ENCODE peak calls at places on chromosomes 5 and 9, in ten cellular contexts. U, N, B, I, J, X, D, R, C and Z are unnamed samples.
A peak's percentile ranks its signal among the peaks of the same experiment; 100 is the strongest.

GRCh38 chr9:92680166-92681119 is 10.5 kb upstream of the IPPK start:
- DNase-seq in I (no peak), D (no peak), U (no peak), J (peak; percentile 22), C (no peak), N (no peak), R (no peak), X (no peak), B (no peak), Z (no peak)

GRCh38 chr5:126896170-126896717 is 119.3 kb downstream of the LMNB1 start:
- DNase-seq in B (no peak), R (no peak), I (no peak), X (no peak), C (no peak), U (no peak), J (no peak), D (no peak), N (no peak), Z (no peak)

GRCh38 chr5:69238760-69239251 is 4.1 kb downstream of the CDK7 start:
- DNase-seq in J (peak; percentile 75), B (peak; percentile 69), C (no peak), N (no peak), X (no peak), I (no peak), D (no peak), U (no peak), R (no peak), Z (no peak)

GRCh38 chr9:14616188-14616982 is 76.8 kb downstream of the ZDHHC21 start:
- DNase-seq in D (no peak), X (no peak), C (no peak), N (no peak), U (no peak), R (no peak), J (peak; percentile 75), I (no peak), B (peak; percentile 39), Z (no peak)

GRCh38 chr5:176814836-176815438 is 4.6 kb downstream of the UNC5A start:
- DNase-seq in N (no peak), R (no peak), B (no peak), C (no peak), J (no peak), I (no peak), X (no peak), D (no peak), U (no peak), Z (no peak)

GRCh38 chr9:136726631-136727191 is 14.3 kb downstream of the DIPK1B start:
- DNase-seq in I (no peak), X (no peak), R (peak; percentile 61), N (no peak), D (no peak), C (no peak), U (peak; percentile 53), B (no peak), J (peak; percentile 25), Z (peak; percentile 81)

GRCh38 chr9:16626577-16627130 is 243.8 kb downstream of the BNC2 start:
- DNase-seq in X (no peak), N (no peak), B (peak; percentile 53), J (peak; percentile 72), R (peak; percentile 7), C (peak; percentile 33), U (no peak), I (no peak), D (no peak), Z (no peak)

GRCh38 chr5:141359790-141360426 is at the start of gene PCDHGB2:
- DNase-seq in C (no peak), B (no peak), I (no peak), D (no peak), R (no peak), U (no peak), J (peak; percentile 55), N (no peak), X (no peak), Z (peak; percentile 73)

GRCh38 chr9:131758972-131759647 is 19.2 kb upstream of the RAPGEF1 start:
- DNase-seq in U (no peak), B (no peak), J (peak; percentile 18), R (no peak), N (no peak), X (no peak), C (peak; percentile 52), I (no peak), D (no peak), Z (no peak)

GRCh38 chr9:132498811-132499210 is 83.6 kb upstream of the BARHL1 start:
- DNase-seq in I (no peak), U (no peak), D (no peak), X (no peak), B (no peak), R (no peak), J (no peak), C (no peak), N (no peak), Z (no peak)

GRCh38 chr5:40569549-40570270 is 110.0 kb upstream of the PTGER4 start:
- DNase-seq in I (no peak), D (no peak), N (no peak), X (no peak), U (no peak), C (no peak), R (no peak), B (no peak), J (peak; percentile 28), Z (no peak)

GRCh38 chr9:86464242-86464641 is 110.0 kb upstream of the TUT7 start:
- DNase-seq in D (no peak), X (no peak), J (no peak), N (no peak), U (no peak), R (peak; percentile 47), B (no peak), C (no peak), I (no peak), Z (no peak)

GRCh38 chr5:68378204-68378830 is 162.8 kb downstream of the PIK3R1 start:
- DNase-seq in D (no peak), X (no peak), J (no peak), N (no peak), C (no peak), I (no peak), U (no peak), B (no peak), R (no peak), Z (no peak)

GRCh38 chr9:127211983-127212382 is 52.6 kb upstream of the GARNL3 start:
- DNase-seq in D (no peak), C (no peak), J (no peak), N (no peak), U (no peak), I (no peak), X (no peak), B (no peak), R (no peak), Z (no peak)

GRCh38 chr5:7391215-7391614 is 4.7 kb upstream of the ADCY2 start:
- DNase-seq in D (no peak), C (peak; percentile 87), I (no peak), N (no peak), X (peak; percentile 39), B (no peak), U (no peak), J (no peak), R (peak; percentile 19), Z (no peak)
- TF ChIP-seq CTCF in D (no peak), C (peak; percentile 56), I (no peak), N (no peak), X (no peak), B (no peak), U (peak; percentile 55), J (no peak), R (no peak), Z (no peak)

GRCh38 chr9:89563511-89564256 is 41.1 kb upstream of the GADD45G start:
- DNase-seq in X (no peak), N (no peak), C (no peak), B (no peak), I (no peak), U (no peak), D (no peak), R (no peak), J (no peak), Z (no peak)

GRCh38 chr9:89558948-89559347 is 45.9 kb upstream of the GADD45G start:
- DNase-seq in B (no peak), X (no peak), C (no peak), R (peak; percentile 45), J (no peak), D (no peak), N (no peak), U (no peak), I (no peak), Z (no peak)

GRCh38 chr9:89562186-89562814 is 42.5 kb upstream of the GADD45G start:
- DNase-seq in R (no peak), N (no peak), B (no peak), X (no peak), U (no peak), I (no peak), J (no peak), C (no peak), D (no peak), Z (no peak)

GRCh38 chr9:89567649-89568048 is 37.2 kb upstream of the GADD45G start:
- DNase-seq in I (no peak), N (no peak), R (no peak), J (no peak), C (no peak), X (no peak), U (no peak), D (no peak), B (no peak), Z (no peak)

GRCh38 chr9:89564257-89564878 is 40.4 kb upstream of the GADD45G start:
- DNase-seq in J (no peak), X (no peak), C (peak; percentile 64), D (no peak), R (no peak), I (no peak), N (no peak), U (no peak), B (no peak), Z (peak; percentile 86)
- TF ChIP-seq CTCF in J (no peak), X (no peak), C (peak; percentile 47), D (no peak), R (no peak), I (no peak), N (no peak), U (peak; percentile 22), B (no peak), Z (peak; percentile 37)

GRCh38 chr9:135252980-135253304 is 165.5 kb downstream of the OLFM1 start:
- DNase-seq in C (no peak), J (no peak), N (no peak), B (no peak), U (no peak), D (no peak), X (no peak), I (no peak), R (no peak), Z (no peak)
- TF ChIP-seq CTCF in C (no peak), J (no peak), N (no peak), B (no peak), U (no peak), D (no peak), X (no peak), I (no peak), R (no peak), Z (no peak)

DNA sequence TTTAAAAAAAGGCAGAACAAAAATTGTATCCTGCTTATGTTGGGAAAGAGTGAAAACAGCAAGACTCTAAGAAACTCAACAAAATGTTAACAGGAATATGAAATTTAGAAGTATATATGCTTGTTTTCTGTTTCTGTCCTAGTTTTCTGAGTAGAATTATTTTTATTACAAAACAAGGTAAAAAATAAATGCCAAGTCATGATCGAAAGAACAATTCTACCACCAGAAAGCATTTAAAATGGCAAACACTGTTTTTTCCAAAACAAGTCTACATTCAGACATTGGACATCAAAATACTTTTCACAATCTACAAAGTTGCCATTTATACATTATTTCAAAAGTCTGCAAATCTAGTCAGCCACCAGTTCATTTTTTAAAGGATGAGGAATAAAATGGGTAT is 102.6 kb downstream of the TLE1 start:
- DNase-seq in I (no peak), C (no peak), U (no peak), R (no peak), X (no peak), B (no peak), N (no peak), J (no peak), D (no peak), Z (no peak)
- TF ChIP-seq CTCF in I (no peak), C (no peak), U (no peak), R (no peak), X (no peak), B (no peak), N (no peak), J (no peak), D (no peak), Z (no peak)